ENCODE peak calls at places on chromosomes 12 and 14, in six cellular contexts. G is K562, F is upper lobe of left lung, T is A549, V is HepG2, B is GM12878. A is an unnamed sample.

GRCh38 chr12:12461281-12461922 is 101.3 kb downstream of the DUSP16 start:
- ATAC-seq in G (no peak), F (no peak), V (no peak), T (no peak), B (no peak), A (no peak)

GRCh38 chr14:55062517-55063351 is 11.3 kb downstream of the MAPK1IP1L start:
- ATAC-seq in G (no peak), T (peak), F (peak), V (no peak), B (no peak), A (no peak)

GRCh38 chr12:43742106-43742505 is 16.5 kb downstream of the PUS7L start:
- ATAC-seq in G (no peak), B (no peak), V (no peak), T (no peak), F (no peak), A (no peak)

GRCh38 chr14:59920378-59920683 is 387 bp downstream of the LRRC9 start:
- ATAC-seq in B (no peak), G (no peak), F (no peak), T (no peak), V (no peak), A (no peak)

GRCh38 chr12:85394809-85395208 is 114.8 kb downstream of the ALX1 start:
- ATAC-seq in G (no peak), V (no peak), F (no peak), B (no peak), T (peak), A (no peak)

GRCh38 chr14:79278798-79279644 is 932.3 kb downstream of the DIO2 start:
- ATAC-seq in G (peak), T (peak), B (no peak), F (peak), V (peak), A (peak)

GRCh38 chr12:10361084-10361483 is 28.8 kb downstream of the KLRK1 start:
- ATAC-seq in F (no peak), G (peak), V (no peak), B (no peak), T (no peak), A (no peak)

GRCh38 chr14:60786905-60787304 is 52.3 kb downstream of the MNAT1 start:
- ATAC-seq in B (no peak), T (no peak), F (no peak), V (no peak), G (no peak), A (no peak)

GRCh38 chr14:36905272-36906046 is 243.8 kb downstream of the PAX9 start:
- ATAC-seq in V (no peak), T (no peak), B (no peak), F (no peak), G (no peak), A (no peak)

GRCh38 chr14:92656306-92656705 is 92.1 kb downstream of the LGMN start:
- ATAC-seq in G (no peak), B (no peak), F (no peak), T (peak), V (peak), A (no peak)

GRCh38 chr14:24249230-24250021 is 7.0 kb upstream of the TINF2 start:
- ATAC-seq in T (no peak), G (no peak), B (no peak), V (no peak), F (no peak), A (no peak)

GRCh38 chr12:56084958-56085543 is 5.1 kb downstream of the ERBB3 start:
- ATAC-seq in G (peak), T (peak), B (peak), V (no peak), F (no peak), A (no peak)

GRCh38 chr12:118375348-118375747 is 1.0 kb upstream of the SUDS3 start:
- ATAC-seq in T (no peak), F (no peak), V (no peak), B (no peak), G (no peak), A (no peak)
- H3K27ac ChIP-seq in T (peak), F (peak), V (peak), B (no peak), G (peak), A (peak)

GRCh38 chr14:52402812-52403526 is 88.9 kb downstream of the PTGER2 start:
- ATAC-seq in V (no peak), B (peak), G (no peak), F (no peak), T (no peak), A (no peak)

GRCh38 chr14:52400846-52401245 is 86.7 kb downstream of the PTGER2 start:
- ATAC-seq in B (peak), F (no peak), G (no peak), T (no peak), V (no peak), A (no peak)

GRCh38 chr14:52399104-52399503 is 85.0 kb downstream of the PTGER2 start:
- ATAC-seq in F (no peak), T (no peak), G (no peak), B (no peak), V (no peak), A (no peak)

GRCh38 chr14:52397844-52398243 is 83.7 kb downstream of the PTGER2 start:
- ATAC-seq in F (no peak), B (no peak), T (no peak), V (no peak), G (no peak), A (no peak)

DNA sequence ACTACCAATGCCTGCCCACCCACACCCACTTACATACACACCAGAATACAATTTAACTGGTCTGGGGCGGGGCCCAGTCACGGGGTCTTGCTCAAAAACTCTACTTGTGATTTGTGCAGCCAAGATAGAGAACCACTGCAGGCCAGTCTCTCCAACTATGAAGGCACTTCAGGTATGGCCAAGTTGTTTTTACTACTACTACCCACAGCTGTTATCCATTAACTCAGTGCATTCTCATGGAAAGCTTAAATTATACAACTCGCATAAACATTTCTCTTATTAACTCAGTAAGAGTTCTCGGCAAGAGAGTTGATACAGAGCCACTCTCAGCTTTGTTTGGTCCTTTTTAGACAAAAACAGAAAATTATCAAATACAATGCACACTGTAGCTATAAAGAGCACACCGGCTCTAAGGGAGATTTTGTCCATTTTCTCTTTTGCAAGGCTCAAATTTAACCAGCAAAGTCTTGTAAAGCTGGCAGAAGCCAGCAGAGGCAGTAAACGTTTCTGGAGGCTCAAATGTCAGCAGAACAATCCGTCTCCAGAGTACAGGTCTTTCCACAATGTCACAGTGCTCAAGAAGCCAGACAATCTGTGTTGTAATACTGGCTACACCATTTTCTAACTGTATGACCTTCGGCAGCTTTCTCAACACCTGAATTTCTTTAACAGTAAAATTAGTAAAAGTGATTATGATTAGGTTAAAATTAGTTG is 85.9 kb downstream of the PTGER2 start:
- ATAC-seq in F (no peak), V (peak), T (no peak), B (no peak), G (peak), A (no peak)
- H3K4me3 ChIP-seq in F (no peak), V (no peak), T (no peak), B (no peak), G (no peak), A (no peak)

GRCh38 chr14:76011959-76012802 is 26.6 kb downstream of the IFT43 start:
- ATAC-seq in T (no peak), B (no peak), V (no peak), G (no peak), F (peak), A (peak)
- TF ChIP-seq EP300 in T (no peak), B (no peak), V (no peak), G (no peak), F (peak), A (peak)

GRCh38 chr14:68369289-68369925 is 423.5 kb downstream of the ZFP36L1 start:
- ATAC-seq in F (no peak), T (no peak), G (no peak), V (no peak), B (peak), A (no peak)

GRCh38 chr14:68368850-68369249 is 424.0 kb downstream of the ZFP36L1 start:
- ATAC-seq in B (peak), F (no peak), G (no peak), T (no peak), V (no peak), A (no peak)

GRCh38 chr14:68365228-68365627 is 427.6 kb downstream of the ZFP36L1 start:
- ATAC-seq in V (no peak), T (peak), B (no peak), F (peak), G (no peak), A (no peak)

GRCh38 chr14:68366656-68367055 is 426.2 kb downstream of the ZFP36L1 start:
- ATAC-seq in F (no peak), B (no peak), V (no peak), T (no peak), G (no peak), A (no peak)

GRCh38 chr14:68367444-68368014 is 425.3 kb downstream of the ZFP36L1 start:
- ATAC-seq in B (no peak), F (peak), G (no peak), T (no peak), V (no peak), A (no peak)
- H3K27ac ChIP-seq in B (peak), F (no peak), G (no peak), T (no peak), V (no peak), A (peak)

GRCh38 chr14:65414961-65415589 is 2.5 kb downstream of the FUT8 start:
- ATAC-seq in F (no peak), V (no peak), G (no peak), T (no peak), B (no peak), A (no peak)
- H3K4me3 ChIP-seq in F (no peak), V (no peak), G (no peak), T (no peak), B (peak), A (no peak)

A was measured in gastroesophageal sphincter.